ENCODE peak calls at places on chromosomes 16 and 17, in five cellular contexts. Y is IMR-90, Q is gastrocnemius medialis, X is A549, C is astrocyte. O is an unnamed sample. For H3K4me1, the result is how much of the 10 kb centered on the place peaks cover.

GRCh38 chr16:87931504-87931903 is 4.8 kb downstream of the CA5A start:
- DNase-seq in Y (no peak), Q (no peak), X (no peak), C (peak), O (no peak)

GRCh38 chr17:46011711-46012505 is 12.9 kb downstream of the STH start:
- DNase-seq in Y (no peak), Q (no peak), X (no peak), C (no peak), O (no peak)

GRCh38 chr17:2980211-2980903 is 83.0 kb downstream of the OR1D5 start:
- DNase-seq in Y (no peak), Q (no peak), X (no peak), C (no peak), O (peak)

GRCh38 chr17:62300697-62301096 is 79.7 kb upstream of the EFCAB3 start:
- DNase-seq in Y (no peak), Q (no peak), X (no peak), C (no peak), O (no peak)

GRCh38 chr16:58732545-58733247 is 1.4 kb downstream of the GOT2 start:
- DNase-seq in Y (peak), Q (no peak), X (no peak), C (peak), O (no peak)

GRCh38 chr17:78523939-78524655 is 53.1 kb downstream of the DNAH17 start:
- DNase-seq in Y (no peak), Q (no peak), X (peak), C (no peak), O (no peak)

GRCh38 chr17:80837711-80838110 is 153.9 kb upstream of the CHMP6 start:
- DNase-seq in Y (no peak), Q (no peak), X (no peak), C (no peak), O (no peak)

GRCh38 chr17:1999557-2000251 is 25.4 kb downstream of the RTN4RL1 start:
- DNase-seq in Y (peak), Q (peak), X (peak), C (no peak), O (no peak)

GRCh38 chr17:2800367-2800766 is 4.1 kb downstream of the RAP1GAP2 start:
- DNase-seq in Y (no peak), Q (no peak), X (no peak), C (no peak), O (no peak)

GRCh38 chr17:4934173-4934979 is 2.3 kb downstream of the GP1BA start:
- DNase-seq in Y (peak), Q (no peak), X (no peak), C (peak), O (no peak)

GRCh38 chr17:61150686-61151299 is 248.8 kb upstream of the TBX2 start:
- DNase-seq in Y (no peak), Q (no peak), X (no peak), C (no peak), O (no peak)

GRCh38 chr16:72015124-72015523 is 6.6 kb downstream of the DHODH start:
- DNase-seq in Y (no peak), Q (no peak), X (no peak), C (no peak), O (no peak)

GRCh38 chr17:41665566-41666335 is 22.9 kb upstream of the EIF1 start:
- DNase-seq in Y (peak), Q (peak), X (peak), C (peak), O (peak)

GRCh38 chr17:80678621-80679020 is 134.0 kb downstream of the RPTOR start:
- DNase-seq in Y (peak), Q (no peak), X (no peak), C (peak), O (no peak)

GRCh38 chr16:84851192-84852127 is 31.7 kb downstream of the CRISPLD2 start:
- DNase-seq in Y (peak), Q (no peak), X (peak), C (peak), O (no peak)

GRCh38 chr17:73910216-73910615 is 266.0 kb upstream of the SDK2 start:
- DNase-seq in Y (no peak), Q (no peak), X (no peak), C (no peak), O (no peak)

GRCh38 chr16:63129411-63130125 is 1093.3 kb upstream of the CDH8 start:
- DNase-seq in Y (no peak), Q (no peak), X (no peak), C (no peak), O (no peak)

GRCh38 chr16:46783800-46784199 is 35.7 kb upstream of the MYLK3 start:
- DNase-seq in Y (no peak), Q (no peak), X (no peak), C (no peak), O (no peak)

GRCh38 chr17:51540151-51540550 is 279.8 kb downstream of the UTP18 start:
- DNase-seq in Y (no peak), Q (no peak), X (peak), C (no peak), O (no peak)

GRCh38 chr17:42133461-42134041 is 10.9 kb downstream of the HSPB9 start:
- DNase-seq in Y (no peak), Q (no peak), X (no peak), C (no peak), O (no peak)

DNA sequence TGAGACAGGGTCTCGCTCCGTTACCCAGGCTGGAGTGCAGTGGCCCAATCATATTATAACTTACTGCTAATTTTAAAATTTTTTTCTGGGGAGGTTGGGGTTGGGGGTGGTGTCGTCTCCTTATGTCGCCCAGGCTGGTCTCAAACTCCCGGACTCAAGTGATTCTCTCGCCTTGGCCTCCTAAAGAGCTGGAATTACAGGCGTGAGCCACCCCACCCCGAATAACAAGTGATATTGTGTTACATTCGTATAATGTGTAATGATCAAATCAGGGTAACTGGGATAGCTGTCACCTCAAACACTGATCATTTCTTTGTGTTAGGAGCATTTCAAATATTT is 16.2 kb upstream of the KPNA2 start:
- DNase-seq in Y (no peak), Q (no peak), X (peak), C (no peak), O (no peak)
- H3K4me3 ChIP-seq in Y (no peak), Q (no peak), X (peak), C (no peak), O (peak)

DNA sequence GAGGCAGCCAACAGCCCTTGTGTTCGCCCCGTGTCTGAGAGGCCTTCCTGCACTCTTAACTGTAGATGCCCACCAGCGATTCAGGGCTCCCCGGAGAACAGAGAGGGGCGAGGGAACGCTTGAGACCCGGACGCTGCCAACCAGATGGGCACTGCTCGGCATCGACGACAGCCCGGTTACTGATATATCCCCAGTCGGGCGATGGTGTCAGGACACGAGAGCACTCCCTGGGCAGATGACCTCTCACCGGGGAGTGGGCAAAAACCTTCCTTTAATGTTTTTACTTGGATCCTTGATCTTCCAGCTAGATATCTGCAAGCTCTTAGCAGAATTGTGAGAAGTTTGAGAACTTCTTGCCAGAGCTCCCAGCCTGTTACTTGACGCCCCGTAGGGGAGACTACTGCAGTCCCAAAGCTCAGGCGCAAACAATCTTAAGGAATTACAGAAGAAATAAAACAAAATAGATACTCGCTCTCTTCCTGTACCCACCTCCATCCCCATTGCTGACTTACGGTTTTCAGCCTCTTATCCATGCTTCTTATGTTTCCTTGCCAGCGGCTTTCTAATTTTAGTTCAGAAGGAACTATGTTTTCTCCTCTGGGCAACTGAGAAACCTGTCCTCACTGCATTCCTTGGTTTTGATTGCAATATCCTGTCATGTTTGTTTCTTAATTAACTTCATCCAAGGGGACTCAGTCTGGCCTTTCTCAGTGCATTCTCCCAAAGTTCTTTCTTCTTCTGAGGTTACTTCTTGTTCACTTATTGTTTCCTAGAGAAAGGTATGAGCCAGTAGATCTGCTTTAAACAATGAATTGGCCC is 845 bp downstream of the SP2 start:
- DNase-seq in Y (peak), Q (no peak), X (no peak), C (no peak), O (peak)
- H3K4me1 ChIP-seq in Y (under half), Q (half or more), X (under half), C (under half), O (under half)

DNA sequence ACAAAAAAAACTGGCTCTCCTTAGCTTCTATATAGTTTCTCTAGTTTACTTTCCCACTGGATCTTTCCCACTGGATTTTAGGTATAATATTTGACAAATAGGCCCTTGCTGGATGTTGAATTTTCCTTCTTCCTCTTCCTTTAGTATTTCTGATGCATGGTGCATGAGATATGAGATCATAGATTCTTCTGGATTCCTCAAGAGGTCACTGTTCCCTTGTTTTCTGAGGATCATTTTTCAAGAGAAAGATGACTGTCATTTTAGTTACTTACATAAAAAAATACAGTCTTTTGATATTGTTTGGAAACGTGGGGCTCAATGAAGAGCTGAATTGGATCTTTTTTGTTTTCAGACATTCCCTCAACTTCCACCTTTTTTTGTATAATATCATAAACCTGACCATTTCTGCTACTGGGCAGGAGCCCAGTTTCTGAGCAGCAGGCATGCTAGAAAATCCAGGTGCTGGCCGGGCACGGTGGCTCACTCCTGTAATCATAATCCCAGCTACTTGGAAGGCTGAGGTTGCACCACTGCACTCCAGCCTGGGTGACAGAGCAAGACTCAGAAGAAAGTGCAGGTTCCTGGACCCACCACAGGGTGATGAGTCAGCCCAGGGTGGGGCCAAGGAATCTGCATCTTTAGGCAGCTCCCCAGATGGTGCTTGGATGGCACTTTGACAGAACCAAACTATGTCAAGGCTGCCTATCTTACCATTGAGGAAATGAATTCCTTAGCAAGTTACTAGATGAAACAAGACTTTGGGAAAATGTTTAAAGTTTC is 70.3 kb downstream of the SDR42E1 start:
- DNase-seq in Y (peak), Q (no peak), X (peak), C (peak), O (no peak)
- H3K4me3 ChIP-seq in Y (no peak), Q (no peak), X (no peak), C (no peak), O (no peak)

GRCh38 chr16:53620476-53620875 is 83.2 kb downstream of the RPGRIP1L start:
- DNase-seq in Y (no peak), Q (no peak), X (no peak), C (no peak), O (no peak)
- H3K4me1 ChIP-seq in Y (under half), Q (under half), X (under half), C (under half), O (under half)

O was measured in ascending aorta.